ENCODE peak calls at places on chromosomes 4 and X, in nine cellular contexts. D is HCT116, S is IMR-90, Q is right lobe of liver, G is ovary, O is adrenal gland, R is H1, V is A549, U is transverse colon. I is an unnamed sample. For H3K4me1, the result is how much of the 10 kb centered on the place peaks cover.

GRCh38 chr4:99362768-99363167 is 10.2 kb upstream of the ADH1C start:
- DNase-seq in U (no peak), G (no peak), D (no peak), Q (no peak), O (no peak), R (no peak), V (no peak), S (no peak), I (no peak)

GRCh38 chr4:2940267-2941137 is 22.7 kb downstream of the NOP14 start:
- DNase-seq in S (no peak), Q (peak), V (no peak), U (peak), O (no peak), D (no peak), R (no peak), G (peak), I (peak)

GRCh38 chr4:166318810-166319525 is 445.9 kb downstream of the TLL1 start:
- DNase-seq in Q (no peak), U (no peak), V (peak), R (no peak), D (no peak), O (no peak), S (peak), G (no peak), I (no peak)

GRCh38 chrX:134172588-134173259 is 64.3 kb upstream of the CCDC160 start:
- DNase-seq in Q (peak), V (peak), D (no peak), G (peak), U (peak), S (no peak), O (peak), R (no peak), I (peak)

GRCh38 chrX:69504626-69505612 is 793 bp downstream of the NALF2 start:
- DNase-seq in S (no peak), Q (no peak), V (no peak), D (no peak), G (no peak), U (no peak), R (no peak), O (no peak), I (no peak)

GRCh38 chrX:123830309-123830708 is 29.5 kb upstream of the XIAP start:
- DNase-seq in R (no peak), G (no peak), D (no peak), S (no peak), O (no peak), U (peak), Q (peak), V (peak), I (no peak)

GRCh38 chr4:154314248-154314647 is 177.4 kb downstream of the DCHS2 start:
- DNase-seq in G (no peak), V (peak), U (no peak), S (no peak), R (no peak), O (no peak), Q (no peak), D (peak), I (peak)

GRCh38 chr4:29046166-29046565 is 1674.0 kb upstream of the PCDH7 start:
- DNase-seq in U (no peak), D (no peak), V (no peak), R (no peak), G (no peak), O (no peak), S (peak), Q (no peak), I (no peak)

DNA sequence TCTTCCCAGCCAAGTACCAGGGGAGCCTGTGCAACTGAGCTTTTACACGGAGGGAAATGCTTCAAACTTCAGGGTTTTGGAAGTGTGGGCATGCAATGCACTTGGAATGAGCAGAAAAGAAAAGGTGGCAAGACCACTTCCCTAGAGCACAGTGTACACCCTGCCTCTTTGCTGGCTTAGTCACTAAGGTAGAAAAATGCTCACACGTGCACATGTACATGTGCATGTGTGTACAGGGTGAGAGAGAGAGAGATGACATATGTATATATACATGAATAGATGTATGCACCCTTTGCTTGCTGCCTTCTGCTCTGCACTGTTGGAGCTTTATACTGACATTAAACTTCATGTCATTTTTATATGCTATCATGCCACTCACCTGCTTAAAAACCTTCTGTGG is 7.9 kb upstream of the KLF3 start:
- DNase-seq in Q (no peak), R (no peak), S (no peak), D (no peak), V (no peak), O (no peak), U (no peak), G (no peak), I (no peak)
- H3K4me1 ChIP-seq in Q (under half), R (under half), S (under half), D (under half), V (under half), O (under half), U (under half), G (under half), I (under half)

GRCh38 chr4:8192748-8193738 is 6.0 kb upstream of the SH3TC1 start:
- DNase-seq in G (no peak), V (peak), U (peak), Q (no peak), O (peak), S (peak), R (no peak), D (peak), I (peak)

GRCh38 chr4:8194306-8195242 is 4.5 kb upstream of the SH3TC1 start:
- DNase-seq in O (no peak), U (no peak), R (no peak), D (no peak), G (no peak), V (no peak), S (no peak), Q (no peak), I (no peak)

GRCh38 chr4:8188085-8188484 is 11.0 kb upstream of the SH3TC1 start:
- DNase-seq in U (no peak), G (no peak), V (peak), S (no peak), O (peak), Q (no peak), D (no peak), R (no peak), I (no peak)

GRCh38 chr4:8189551-8190466 is 9.3 kb upstream of the SH3TC1 start:
- DNase-seq in V (no peak), D (no peak), Q (no peak), G (no peak), S (no peak), U (no peak), O (no peak), R (no peak), I (no peak)

GRCh38 chr4:8191136-8191747 is 7.8 kb upstream of the SH3TC1 start:
- DNase-seq in U (peak), Q (peak), S (peak), V (no peak), G (peak), O (peak), D (peak), R (no peak), I (peak)
- TF ChIP-seq POLR2A in U (no peak), Q (peak), S (no peak), V (no peak), G (no peak), O (peak), D (peak), R (no peak), I (no peak)

GRCh38 chr4:71978192-71978845 is 53.5 kb upstream of the NPFFR2 start:
- DNase-seq in O (no peak), U (no peak), R (no peak), V (no peak), D (no peak), G (no peak), S (no peak), Q (no peak), I (no peak)
- H3K27ac ChIP-seq in O (no peak), U (no peak), R (no peak), V (no peak), D (no peak), G (no peak), S (no peak), Q (no peak), I (no peak)

DNA sequence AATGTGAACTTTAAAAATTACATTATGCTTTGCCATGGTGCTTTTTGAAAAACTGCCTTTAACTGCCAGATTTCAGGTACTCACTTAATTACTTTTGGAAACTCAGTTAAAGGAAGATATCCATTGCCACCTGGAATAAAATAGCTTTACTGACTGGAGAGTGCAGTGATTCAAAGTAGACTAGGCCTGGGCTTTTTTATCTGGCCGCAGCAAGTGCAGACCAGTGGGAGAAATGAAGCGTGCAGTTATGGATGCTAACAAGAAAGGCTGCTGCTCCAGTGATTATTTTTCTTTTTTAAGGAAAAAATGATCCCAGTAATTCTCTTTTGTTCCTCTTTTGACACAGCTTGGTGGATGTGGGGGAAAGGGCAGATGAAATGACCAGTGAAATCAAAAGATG is 1.3 kb downstream of the SCARB2 start:
- DNase-seq in G (no peak), V (no peak), O (no peak), R (no peak), S (no peak), Q (no peak), U (no peak), D (no peak), I (no peak)
- H3K4me1 ChIP-seq in G (under half), V (under half), O (half or more), R (under half), S (under half), Q (half or more), U (half or more), D (under half), I (under half)

DNA sequence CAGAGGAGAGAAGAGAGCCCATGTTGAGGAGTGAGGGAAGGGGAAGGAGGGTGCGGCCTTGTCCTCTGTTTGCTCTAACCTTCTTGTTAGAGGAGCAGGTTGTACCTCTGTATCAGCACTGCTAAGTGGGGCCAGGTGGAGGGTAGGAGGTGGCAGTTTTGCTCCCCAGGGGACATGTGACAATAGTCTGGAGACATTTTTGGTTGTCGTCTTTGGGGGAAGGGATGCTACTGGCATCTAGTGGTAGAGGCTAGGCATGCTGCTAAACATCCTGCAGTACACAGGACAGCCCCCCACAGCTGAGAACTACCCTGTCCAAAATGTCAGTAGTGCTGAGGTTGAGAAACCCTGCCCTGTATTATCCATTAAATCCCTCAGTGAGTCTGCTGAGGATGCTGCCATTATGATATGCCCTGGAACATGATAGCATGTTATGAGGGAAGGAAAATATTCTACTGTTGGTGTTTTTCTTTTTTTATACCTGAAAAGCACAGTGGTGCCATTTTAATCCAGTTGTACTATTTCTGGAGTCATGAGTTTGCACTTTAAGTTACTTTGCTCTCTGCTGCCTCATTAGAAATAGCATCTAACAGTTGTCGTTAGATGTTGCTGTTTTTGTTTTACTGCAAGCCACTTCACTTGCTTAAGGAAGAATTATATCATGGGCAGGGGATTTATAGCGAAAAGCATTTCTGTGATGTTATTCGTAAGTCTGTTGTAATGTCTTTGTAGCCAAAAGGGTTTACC is 90.6 kb downstream of the LRP2BP start:
- DNase-seq in R (peak), D (no peak), Q (no peak), V (peak), U (peak), S (peak), G (no peak), O (no peak), I (no peak)
- TF ChIP-seq POLR2A in R (no peak), D (no peak), Q (no peak), V (no peak), U (no peak), S (no peak), G (no peak), O (no peak), I (no peak)

DNA sequence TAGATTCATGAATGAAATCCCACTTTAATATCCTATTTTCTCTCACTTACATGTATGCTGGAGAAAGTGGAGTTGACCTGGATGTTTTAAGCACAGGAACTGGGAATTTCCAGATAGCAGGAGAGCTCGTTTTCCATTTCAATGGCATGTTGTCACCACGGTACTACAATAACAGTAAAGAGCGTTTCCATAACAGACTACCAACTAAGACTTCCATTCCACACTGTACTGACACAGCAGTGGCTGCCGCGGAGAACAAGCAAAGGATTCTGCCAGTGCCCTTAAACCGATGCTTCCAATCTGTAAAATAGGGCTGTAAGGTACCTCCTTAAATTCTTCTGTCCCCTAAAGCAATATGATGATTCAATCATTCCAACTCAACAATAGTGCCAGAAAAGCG is 143.9 kb downstream of the KLHL13 start:
- DNase-seq in D (no peak), Q (no peak), S (peak), G (no peak), R (no peak), V (no peak), U (no peak), O (no peak), I (no peak)
- H3K27ac ChIP-seq in D (no peak), Q (no peak), S (no peak), G (no peak), R (peak), V (no peak), U (no peak), O (no peak), I (no peak)

GRCh38 chr4:8184061-8184460 is 15.0 kb upstream of the SH3TC1 start:
- DNase-seq in U (no peak), D (no peak), O (no peak), R (no peak), V (no peak), Q (no peak), G (no peak), S (no peak), I (no peak)

GRCh38 chr4:8185930-8186329 is 13.2 kb upstream of the SH3TC1 start:
- DNase-seq in S (no peak), U (no peak), O (no peak), R (no peak), D (no peak), Q (no peak), V (no peak), G (no peak), I (no peak)

GRCh38 chr4:8186883-8187282 is 12.2 kb upstream of the SH3TC1 start:
- DNase-seq in R (no peak), O (no peak), S (no peak), D (no peak), G (no peak), U (no peak), V (no peak), Q (no peak), I (no peak)

GRCh38 chr4:8185280-8185679 is 13.8 kb upstream of the SH3TC1 start:
- DNase-seq in Q (no peak), U (no peak), V (no peak), D (no peak), R (no peak), O (no peak), S (peak), G (no peak), I (no peak)

DNA sequence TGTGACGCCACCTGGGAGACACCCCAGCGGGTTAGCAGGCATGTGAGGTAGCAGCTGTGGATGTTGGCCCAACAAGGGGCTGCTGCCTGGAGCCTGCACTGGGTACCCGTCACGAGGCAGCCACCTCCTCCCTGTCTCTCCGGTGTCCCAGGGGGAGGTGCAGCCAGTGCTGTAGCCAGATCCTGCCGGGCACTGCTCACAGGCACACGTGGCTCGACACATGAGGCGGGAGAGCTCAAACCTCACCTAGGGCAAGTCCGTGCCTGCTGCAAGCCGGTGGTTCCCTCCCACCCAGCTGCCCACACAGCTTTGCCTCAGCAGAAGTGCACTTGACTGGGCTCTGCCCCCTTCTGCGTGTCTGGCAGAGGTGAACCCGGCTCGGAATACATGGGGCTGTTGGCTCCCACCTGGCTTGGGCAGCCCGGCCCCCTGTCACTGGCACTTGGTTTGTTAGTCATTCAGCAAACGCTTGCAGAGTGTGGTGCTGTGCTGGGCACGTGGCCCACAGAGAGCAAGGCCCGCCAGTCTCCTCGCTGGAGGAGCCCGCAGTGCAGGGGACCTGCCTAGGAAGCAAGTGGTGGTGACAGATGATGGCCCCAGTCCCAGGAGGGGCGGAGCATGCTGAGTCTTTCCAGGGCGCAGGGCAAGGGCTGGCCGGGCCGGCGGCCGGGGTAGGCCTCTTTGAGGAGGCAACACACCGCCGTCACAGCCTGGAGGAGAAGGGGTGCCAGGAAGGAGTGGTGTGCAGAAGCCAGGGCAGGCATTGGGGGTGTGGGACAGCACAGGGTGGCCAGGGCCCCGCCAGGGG is 10.1 kb upstream of the SH3TC1 start:
- DNase-seq in S (no peak), V (no peak), Q (peak), R (no peak), U (no peak), D (no peak), O (peak), G (no peak), I (no peak)
- H3K4me1 ChIP-seq in S (under half), V (under half), Q (under half), R (under half), U (under half), D (half or more), O (under half), G (under half), I (under half)

GRCh38 chrX:25941559-25942250 is 196.4 kb upstream of the MAGEB18 start:
- DNase-seq in U (no peak), Q (no peak), G (no peak), D (no peak), R (no peak), S (no peak), O (no peak), V (no peak), I (no peak)
- TF ChIP-seq POLR2A in U (no peak), Q (no peak), G (no peak), D (no peak), R (no peak), S (no peak), O (no peak), V (no peak), I (no peak)

I was measured in testis.